ENCODE peak calls at places on chromosomes 5 and 9, in five cellular contexts. M is KG1, R is AG08396, E is fibroblast of the conjunctiva, Y is germinal center. Z is an unnamed sample.

GRCh38 chr9:89430995-89431394 is 66.9 kb downstream of the SEMA4D start:
- DNase-seq in Y (no peak), R (no peak), E (no peak), M (no peak), Z (no peak)

GRCh38 chr9:84163227-84163626 is 177.3 kb downstream of the SLC28A3 start:
- DNase-seq in M (no peak), Y (no peak), E (no peak), R (no peak), Z (no peak)

GRCh38 chr5:176134529-176135223 is 103.5 kb upstream of the SIMC1 start:
- DNase-seq in M (no peak), R (no peak), E (no peak), Y (no peak), Z (no peak)

GRCh38 chr5:74401566-74402320 is 238.8 kb downstream of the ENC1 start:
- DNase-seq in R (no peak), Y (no peak), M (no peak), E (no peak), Z (no peak)

GRCh38 chr5:135034963-135035677 is 1.1 kb upstream of the PITX1 start:
- DNase-seq in M (no peak), Y (no peak), R (no peak), E (no peak), Z (no peak)

GRCh38 chr5:36607114-36607561 is 732 bp downstream of the SLC1A3 start:
- DNase-seq in R (peak; percentile 25), E (peak; percentile 21), Y (no peak), M (peak; percentile 50), Z (peak; percentile 32)

GRCh38 chr5:143680672-143681259 is 131.2 kb upstream of the HMHB1 start:
- DNase-seq in Y (no peak), E (no peak), M (no peak), R (no peak), Z (no peak)

GRCh38 chr5:148973455-148973854 is 89.4 kb downstream of the SH3TC2 start:
- DNase-seq in E (peak; percentile 50), M (no peak), R (no peak), Y (no peak), Z (peak; percentile 65)

GRCh38 chr5:107533946-107534876 is 136.5 kb downstream of the EFNA5 start:
- DNase-seq in Y (no peak), R (no peak), E (no peak), M (no peak), Z (no peak)

GRCh38 chr9:94042516-94042915 is 41.7 kb upstream of the PTPDC1 start:
- DNase-seq in M (no peak), E (no peak), Y (no peak), R (no peak), Z (no peak)

GRCh38 chr5:42005561-42006153 is 80.6 kb downstream of the FBXO4 start:
- DNase-seq in E (no peak), Y (peak; percentile 16), M (no peak), R (peak; percentile 11), Z (peak; percentile 39)

GRCh38 chr5:110431603-110432002 is 294.9 kb downstream of the TMEM232 start:
- DNase-seq in R (no peak), E (no peak), Y (no peak), M (no peak), Z (no peak)

GRCh38 chr9:9998491-9999287 is 614.1 kb downstream of the PTPRD start:
- DNase-seq in Y (no peak), E (no peak), M (peak; percentile 55), R (no peak), Z (no peak)

GRCh38 chr5:1633605-1634336 is 110.0 kb upstream of the LPCAT1 start:
- DNase-seq in Y (peak; percentile 83), M (peak; percentile 18), R (peak; percentile 82), E (peak; percentile 47), Z (peak; percentile 76)

GRCh38 chr5:91072891-91073290 is 310.2 kb downstream of the ARRDC3 start:
- DNase-seq in E (peak; percentile 40), M (no peak), R (peak; percentile 15), Y (no peak), Z (peak; percentile 46)

GRCh38 chr9:109733690-109734089 is 46.3 kb upstream of the PALM2AKAP2 start:
- DNase-seq in E (peak; percentile 61), Y (no peak), M (no peak), R (peak; percentile 45), Z (peak; percentile 64)

GRCh38 chr5:1243487-1244152 is 18.4 kb downstream of the SLC6A18 start:
- DNase-seq in M (no peak), E (no peak), Y (no peak), R (no peak), Z (no peak)

GRCh38 chr5:138148811-138149210 is 9.6 kb upstream of the NME5 start:
- DNase-seq in M (no peak), Y (no peak), R (no peak), E (peak; percentile 85), Z (peak; percentile 40)

GRCh38 chr5:74017786-74018211 is 391.8 kb downstream of the ARHGEF28 start:
- DNase-seq in E (no peak), M (no peak), Y (no peak), R (no peak), Z (peak; percentile 74)

GRCh38 chr9:82588801-82589200 is 474.1 kb downstream of the RASEF start:
- DNase-seq in R (no peak), E (no peak), M (no peak), Y (no peak), Z (no peak)

GRCh38 chr5:113663879-113664278 is 150.4 kb downstream of the YTHDC2 start:
- DNase-seq in E (no peak), R (peak; percentile 34), M (no peak), Y (peak; percentile 3), Z (no peak)

GRCh38 chr9:33817327-33818166 is 587 bp downstream of the UBE2R2 start:
- DNase-seq in Y (peak; percentile 70), R (peak; percentile 66), E (no peak), M (peak; percentile 14), Z (peak; percentile 59)

Z was measured in AG08395.